ENCODE peak calls at places on chromosome 1, in seven cellular contexts. E is bronchial epithelial cell; T is pancreas; O is tibial nerve; Z is naive thymus-derived CD4-positive, alpha-beta T cell; W is body of pancreas; H is right cardiac atrium. P is an unnamed sample.
A peak's percentile ranks its signal among the peaks of the same experiment; 100 is the strongest.

GRCh38 chr1:2796890-2797740 is 4.4 kb downstream of the TTC34 start:
- DNase-seq in E (no peak), T (no peak), O (no peak), Z (no peak), W (no peak), H (no peak), P (no peak)

GRCh38 chr1:168127493-168127892 is 9.2 kb downstream of the GPR161 start:
- DNase-seq in E (no peak), T (no peak), O (no peak), Z (no peak), W (no peak), H (no peak), P (no peak)

GRCh38 chr1:209652121-209652742 is at the start of gene LAMB3:
- DNase-seq in E (peak; percentile 93), T (peak; percentile 59), O (no peak), Z (no peak), W (peak; percentile 34), H (no peak), P (no peak)

GRCh38 chr1:61424382-61424781 is 300.6 kb downstream of the TM2D1 start:
- DNase-seq in E (peak; percentile 89), T (no peak), O (no peak), Z (no peak), W (no peak), H (no peak), P (no peak)

GRCh38 chr1:246210751-246211150 is 296.3 kb downstream of the SMYD3 start:
- DNase-seq in E (no peak), T (no peak), O (no peak), Z (no peak), W (no peak), H (no peak), P (no peak)

GRCh38 chr1:231091853-231092301 is 51.8 kb upstream of the FAM89A start:
- DNase-seq in E (peak; percentile 3), T (peak; percentile 62), O (no peak), Z (no peak), W (peak; percentile 67), H (no peak), P (peak; percentile 26)

GRCh38 chr1:50424045-50424939 is 1.0 kb upstream of the DMRTA2 start:
- DNase-seq in E (no peak), T (no peak), O (no peak), Z (no peak), W (no peak), H (no peak), P (no peak)

GRCh38 chr1:109485001-109485400 is 1.3 kb downstream of the ATXN7L2 start:
- DNase-seq in E (no peak), T (no peak), O (no peak), Z (no peak), W (no peak), H (no peak), P (no peak)

GRCh38 chr1:203327684-203328457 is 22.6 kb downstream of the BTG2 start:
- DNase-seq in E (peak; percentile 73), T (no peak), O (peak; percentile 55), Z (peak; percentile 51), W (no peak), H (no peak), P (no peak)

GRCh38 chr1:172117800-172118199 is 276.5 kb downstream of the DNM3 start:
- DNase-seq in E (no peak), T (no peak), O (no peak), Z (no peak), W (no peak), H (no peak), P (no peak)

GRCh38 chr1:168811213-168811612 is 82.2 kb upstream of the DPT start:
- DNase-seq in E (peak; percentile 85), T (no peak), O (no peak), Z (no peak), W (no peak), H (no peak), P (no peak)

GRCh38 chr1:89850844-89851410 is 30.1 kb downstream of the LRRC8D start:
- DNase-seq in E (no peak), T (no peak), O (no peak), Z (no peak), W (no peak), H (no peak), P (no peak)

GRCh38 chr1:66271904-66272254 is 262.1 kb upstream of the SGIP1 start:
- DNase-seq in E (peak; percentile 75), T (no peak), O (peak; percentile 47), Z (no peak), W (no peak), H (peak; percentile 84), P (peak; percentile 32)

GRCh38 chr1:171739646-171740045 is 2.2 kb downstream of the VAMP4 start:
- DNase-seq in E (peak; percentile 50), T (no peak), O (no peak), Z (no peak), W (no peak), H (no peak), P (no peak)

GRCh38 chr1:85952460-85952859 is 204.1 kb downstream of the COL24A1 start:
- DNase-seq in E (no peak), T (no peak), O (no peak), Z (no peak), W (no peak), H (no peak), P (no peak)

GRCh38 chr1:161706483-161707347 is at the start of gene FCRLA:
- DNase-seq in E (peak; percentile 98), T (no peak), O (no peak), Z (no peak), W (no peak), H (no peak), P (no peak)

GRCh38 chr1:97826820-97827219 is 94.0 kb downstream of the DPYD start:
- DNase-seq in E (no peak), T (no peak), O (no peak), Z (no peak), W (no peak), H (no peak), P (no peak)

GRCh38 chr1:52877554-52877953 is 35.0 kb downstream of the ZYG11A start:
- DNase-seq in E (no peak), T (no peak), O (no peak), Z (no peak), W (no peak), H (no peak), P (no peak)

GRCh38 chr1:246020231-246020954 is 486.7 kb downstream of the SMYD3 start:
- DNase-seq in E (no peak), T (no peak), O (no peak), Z (no peak), W (no peak), H (no peak), P (no peak)

GRCh38 chr1:235714205-235714897 is 64.8 kb upstream of the GNG4 start:
- DNase-seq in E (no peak), T (no peak), O (no peak), Z (no peak), W (no peak), H (no peak), P (no peak)

GRCh38 chr1:152511596-152511995 is 993 bp downstream of the LCE5A start:
- DNase-seq in E (no peak), T (no peak), O (no peak), Z (no peak), W (no peak), H (no peak), P (no peak)
- H3K27me3 ChIP-seq in E (no peaks in the 10 kb centered on the region), T (no peaks in the 10 kb centered on the region), O (peaks cover 31% of the 10 kb centered on the region), Z (peaks cover 6% of the 10 kb centered on the region), W (peaks cover 6% of the 10 kb centered on the region), H (peaks cover 3% of the 10 kb centered on the region), P (peaks cover 23% of the 10 kb centered on the region)

GRCh38 chr1:9922342-9922741 is 12.3 kb upstream of the CTNNBIP1 start:
- DNase-seq in E (no peak), T (no peak), O (no peak), Z (no peak), W (no peak), H (no peak), P (no peak)

GRCh38 chr1:9920606-9921005 is 10.5 kb upstream of the CTNNBIP1 start:
- DNase-seq in E (no peak), T (no peak), O (no peak), Z (no peak), W (no peak), H (no peak), P (no peak)

GRCh38 chr1:9914603-9914937 is 4.5 kb upstream of the CTNNBIP1 start:
- DNase-seq in E (no peak), T (no peak), O (no peak), Z (no peak), W (no peak), H (no peak), P (no peak)

GRCh38 chr1:9912264-9912936 is 2.3 kb upstream of the CTNNBIP1 start:
- DNase-seq in E (no peak), T (no peak), O (no peak), Z (no peak), W (no peak), H (no peak), P (no peak)

DNA sequence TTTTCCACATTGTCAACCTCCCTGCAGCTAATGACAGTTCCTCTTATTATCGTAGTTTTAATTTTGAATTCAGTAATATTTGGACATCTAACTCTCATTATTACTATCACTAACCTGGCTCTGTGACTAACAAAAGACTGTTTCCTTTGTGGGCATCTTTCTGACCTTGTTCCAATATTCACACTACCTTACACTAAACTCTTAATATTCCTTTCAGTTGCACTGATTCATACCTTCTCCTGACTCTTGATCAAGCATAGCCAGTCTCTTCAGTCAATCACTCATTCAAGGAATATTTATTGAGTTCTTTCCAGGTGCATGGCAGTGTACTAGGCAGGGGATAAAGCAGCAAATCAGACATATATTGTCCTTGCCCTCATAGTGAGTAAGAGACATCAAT is 7.8 kb upstream of the CTNNBIP1 start:
- DNase-seq in E (no peak), T (no peak), O (no peak), Z (no peak), W (no peak), H (no peak), P (no peak)
- H3K27me3 ChIP-seq in E (no peaks in the 10 kb centered on the region), T (no peaks in the 10 kb centered on the region), O (no peaks in the 10 kb centered on the region), Z (no peaks in the 10 kb centered on the region), W (no peaks in the 10 kb centered on the region), H (no peaks in the 10 kb centered on the region), P (no peaks in the 10 kb centered on the region)

GRCh38 chr1:77686784-77687518 is 4.5 kb upstream of the ZZZ3 start:
- DNase-seq in E (no peak), T (peak; percentile 30), O (no peak), Z (no peak), W (peak; percentile 16), H (peak; percentile 73), P (no peak)
- H3K27me3 ChIP-seq in E (no peaks in the 10 kb centered on the region), T (no peaks in the 10 kb centered on the region), O (no peaks in the 10 kb centered on the region), Z (no peaks in the 10 kb centered on the region), W (no peaks in the 10 kb centered on the region), H (no peaks in the 10 kb centered on the region), P (no peaks in the 10 kb centered on the region)

DNA sequence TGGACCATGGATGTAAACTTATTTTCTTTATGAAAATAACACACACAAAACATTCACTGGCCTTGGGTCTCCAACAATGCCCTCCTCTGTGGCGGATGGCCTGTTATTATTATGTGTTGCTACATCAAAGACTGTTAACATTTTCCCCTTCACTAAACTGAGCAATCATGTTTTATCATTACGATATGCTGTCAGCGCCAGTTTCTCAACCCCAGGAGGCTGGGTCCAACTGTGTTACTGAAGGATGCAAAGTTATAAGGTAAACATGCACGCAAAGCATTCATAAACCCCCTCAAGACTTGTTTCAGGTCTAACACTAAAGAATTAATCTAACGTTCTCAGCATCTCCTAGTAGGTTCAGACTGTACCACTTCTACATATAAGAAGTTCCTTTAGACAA is 6.0 kb upstream of the DUSP10 start:
- DNase-seq in E (no peak), T (no peak), O (no peak), Z (no peak), W (no peak), H (no peak), P (no peak)
- H3K27me3 ChIP-seq in E (no peaks in the 10 kb centered on the region), T (no peaks in the 10 kb centered on the region), O (no peaks in the 10 kb centered on the region), Z (no peaks in the 10 kb centered on the region), W (no peaks in the 10 kb centered on the region), H (no peaks in the 10 kb centered on the region), P (no peaks in the 10 kb centered on the region)

GRCh38 chr1:41767534-41767933 is 151.2 kb downstream of the HIVEP3 start:
- DNase-seq in E (peak; percentile 89), T (no peak), O (no peak), Z (no peak), W (no peak), H (no peak), P (no peak)
- H3K27me3 ChIP-seq in E (no peaks in the 10 kb centered on the region), T (no peaks in the 10 kb centered on the region), O (no peaks in the 10 kb centered on the region), Z (no peaks in the 10 kb centered on the region), W (no peaks in the 10 kb centered on the region), H (no peaks in the 10 kb centered on the region), P (no peaks in the 10 kb centered on the region)

P was measured in adrenal gland.